ENCODE peak calls at places on chromosome 16, in five cellular contexts. C, U, T, L and Q are unnamed samples.
A peak's percentile ranks its signal among the peaks of the same experiment; 100 is the strongest.

GRCh38 chr16:68651136-68651535 is 6.0 kb downstream of the CDH3 start:
- DNase-seq in L (no peak), C (no peak), U (no peak), T (no peak), Q (no peak)

GRCh38 chr16:84223456-84223855 is 16.4 kb downstream of the KCNG4 start:
- DNase-seq in L (no peak), U (no peak), C (no peak), T (no peak), Q (no peak)

GRCh38 chr16:30637952-30638351 is 12.8 kb upstream of the PRR14 start:
- DNase-seq in U (peak; percentile 82), C (peak; percentile 75), L (peak; percentile 67), T (no peak), Q (peak; percentile 35)

GRCh38 chr16:2236362-2237075 is at the start of gene DNASE1L2:
- DNase-seq in C (no peak), U (peak; percentile 52), T (no peak), L (peak; percentile 68), Q (no peak)

GRCh38 chr16:19878760-19879159 is 5.9 kb downstream of the GPRC5B start:
- DNase-seq in U (no peak), C (no peak), T (no peak), L (no peak), Q (no peak)

GRCh38 chr16:80788016-80788415 is 16.4 kb downstream of the CDYL2 start:
- DNase-seq in L (no peak), U (no peak), C (no peak), T (no peak), Q (no peak)

GRCh38 chr16:64892843-64893242 is 229.0 kb downstream of the CDH11 start:
- DNase-seq in C (no peak), U (no peak), T (no peak), L (no peak), Q (no peak)

GRCh38 chr16:57514891-57515600 is 21.3 kb downstream of the CCDC102A start:
- DNase-seq in C (no peak), U (no peak), T (no peak), L (no peak), Q (no peak)

GRCh38 chr16:878071-878784 is 77.7 kb upstream of the GNG13 start:
- DNase-seq in U (peak; percentile 52), L (peak; percentile 53), C (no peak), T (no peak), Q (no peak)

GRCh38 chr16:5862103-5863003 is 764.8 kb upstream of the EEF2KMT start:
- DNase-seq in C (no peak), U (no peak), T (no peak), L (no peak), Q (no peak)

GRCh38 chr16:627458-628239 is 3.1 kb upstream of the WFIKKN1 start:
- DNase-seq in U (peak; percentile 68), T (no peak), C (no peak), L (no peak), Q (no peak)

GRCh38 chr16:54174201-54174600 is 112.4 kb downstream of the IRX3 start:
- DNase-seq in U (no peak), T (no peak), C (no peak), L (peak; percentile 39), Q (no peak)

GRCh38 chr16:12801511-12802042 is 2.1 kb downstream of the CPPED1 start:
- DNase-seq in C (peak; percentile 68), U (peak; percentile 39), L (no peak), T (peak; percentile 73), Q (no peak)

GRCh38 chr16:19697756-19698318 is 20.2 kb downstream of the KNOP1 start:
- DNase-seq in C (no peak), L (no peak), T (no peak), U (peak; percentile 28), Q (no peak)

GRCh38 chr16:87380875-87381274 is 2.7 kb downstream of the FBXO31 start:
- DNase-seq in C (peak; percentile 67), T (peak; percentile 19), U (no peak), L (no peak), Q (peak; percentile 3)

GRCh38 chr16:80602894-80603293 is 62.1 kb downstream of the DYNLRB2 start:
- DNase-seq in C (no peak), T (no peak), U (no peak), L (no peak), Q (no peak)

GRCh38 chr16:31464348-31464769 is 5.1 kb downstream of the ARMC5 start:
- DNase-seq in T (no peak), U (no peak), C (no peak), L (no peak), Q (no peak)

GRCh38 chr16:4015275-4015990 is 100.8 kb downstream of the ADCY9 start:
- DNase-seq in L (no peak), U (peak; percentile 76), C (peak; percentile 91), T (no peak), Q (no peak)

GRCh38 chr16:8919089-8919933 is 37.2 kb downstream of the LITAFD start:
- DNase-seq in U (no peak), C (no peak), T (no peak), L (no peak), Q (no peak)

GRCh38 chr16:67166035-67166882 is 1.7 kb downstream of the HSF4 start:
- DNase-seq in U (no peak), C (no peak), T (no peak), L (no peak), Q (no peak)

GRCh38 chr16:65662236-65662635 is 540.4 kb upstream of the CDH11 start:
- DNase-seq in T (no peak), U (no peak), C (no peak), L (no peak), Q (no peak)

GRCh38 chr16:4327782-4328579 is 12.1 kb downstream of the GLIS2 start:
- DNase-seq in L (peak; percentile 95), U (no peak), T (no peak), C (peak; percentile 86), Q (no peak)

GRCh38 chr16:73122604-73123386 is 74.9 kb upstream of the ZFHX3 start:
- DNase-seq in C (no peak), U (no peak), T (no peak), L (no peak), Q (no peak)
- TF ChIP-seq JUNB in C (no peak), U (no peak), T (no peak), L (no peak), Q (no peak)

DNA sequence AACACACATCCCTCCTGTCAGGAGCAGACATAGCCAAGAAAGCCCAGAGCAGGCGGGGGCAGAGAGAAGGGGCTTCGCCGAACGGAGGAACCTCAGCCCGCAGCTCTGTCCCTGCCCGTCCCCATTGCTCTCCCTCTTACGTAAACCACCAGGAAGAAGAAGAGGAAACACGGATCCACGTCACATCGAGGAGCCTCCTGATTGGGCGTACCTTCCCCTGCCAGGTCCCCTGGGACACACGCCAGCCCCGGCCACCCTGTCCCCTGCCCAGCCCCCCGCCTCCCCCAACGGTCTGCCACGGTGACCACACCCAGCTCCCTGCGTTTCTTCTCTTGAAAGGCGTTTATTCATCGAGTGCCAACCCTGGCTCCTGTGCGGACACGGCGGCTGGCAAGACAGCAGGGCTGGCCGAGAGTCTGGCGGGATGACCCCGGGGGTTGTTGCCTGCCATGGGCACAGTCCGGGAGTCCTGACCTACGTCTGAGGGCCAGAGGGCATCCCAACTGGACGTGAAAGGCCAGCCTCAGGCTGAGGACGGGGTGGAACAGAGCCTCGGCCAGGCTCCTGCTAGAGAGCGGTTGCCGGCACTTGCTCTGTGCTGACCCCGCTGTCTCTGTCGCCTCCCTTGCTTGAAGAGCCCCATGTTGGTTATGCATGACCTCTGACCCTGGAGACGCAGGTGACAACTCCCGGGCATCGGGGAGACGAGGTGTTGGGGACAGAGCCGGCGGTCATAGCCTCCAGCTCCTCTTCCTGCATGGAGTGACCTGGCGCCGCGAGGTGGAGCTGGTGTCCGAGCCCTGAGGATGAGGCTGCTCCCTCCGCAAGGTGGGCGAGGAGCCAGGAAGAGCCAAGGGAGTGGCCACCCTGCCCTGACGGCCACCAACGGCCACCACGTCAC is 40.6 kb upstream of the ACSF3 start:
- DNase-seq in C (peak; percentile 20), L (no peak), T (no peak), U (peak; percentile 76), Q (peak; percentile 70)
- TF ChIP-seq JUNB in C (no peak), L (no peak), T (no peak), U (no peak), Q (no peak)

GRCh38 chr16:48537909-48538745 is 71.9 kb downstream of the N4BP1 start:
- DNase-seq in T (no peak), C (no peak), L (no peak), U (no peak), Q (no peak)

GRCh38 chr16:48537275-48537674 is 72.7 kb downstream of the N4BP1 start:
- DNase-seq in C (no peak), U (no peak), L (no peak), T (no peak), Q (no peak)

GRCh38 chr16:48535369-48535787 is 74.6 kb downstream of the N4BP1 start:
- DNase-seq in L (no peak), U (no peak), C (no peak), T (no peak), Q (no peak)

GRCh38 chr16:48535831-48536599 is 74.0 kb downstream of the N4BP1 start:
- DNase-seq in L (peak; percentile 36), C (peak; percentile 21), T (peak; percentile 72), U (no peak), Q (no peak)

DNA sequence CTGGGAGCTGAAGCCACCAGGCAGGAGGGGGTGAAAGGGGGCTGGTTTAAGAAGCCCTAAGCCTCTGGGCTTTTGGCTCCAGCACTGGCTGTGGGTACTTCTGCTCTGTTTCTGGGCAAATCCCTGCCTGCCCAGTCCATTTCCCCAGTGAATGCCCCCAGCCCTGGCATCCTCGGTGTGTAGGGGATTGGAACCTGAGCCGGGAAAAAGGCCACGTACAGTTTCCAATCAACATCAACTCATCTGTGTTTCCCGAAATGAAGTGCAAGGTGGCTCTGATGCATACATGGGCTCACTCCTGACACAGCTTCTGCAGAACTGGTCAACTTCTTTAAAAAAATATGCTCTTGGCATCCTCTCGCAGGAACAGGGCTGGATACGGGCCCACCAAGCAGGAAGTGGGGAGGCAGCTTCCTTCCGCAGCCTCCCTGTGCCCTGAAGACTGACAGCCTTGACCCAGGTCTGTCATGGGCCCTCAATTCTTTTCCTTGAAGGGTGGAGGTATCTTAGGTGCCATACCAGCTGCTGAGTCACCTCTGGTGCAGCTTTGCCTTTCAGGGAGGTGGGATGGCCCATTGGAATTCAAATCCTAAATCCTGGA is 73.3 kb downstream of the N4BP1 start:
- DNase-seq in T (no peak), L (no peak), U (no peak), C (no peak), Q (no peak)
- TF ChIP-seq JUNB in T (no peak), L (no peak), U (no peak), C (no peak), Q (no peak)

DNA sequence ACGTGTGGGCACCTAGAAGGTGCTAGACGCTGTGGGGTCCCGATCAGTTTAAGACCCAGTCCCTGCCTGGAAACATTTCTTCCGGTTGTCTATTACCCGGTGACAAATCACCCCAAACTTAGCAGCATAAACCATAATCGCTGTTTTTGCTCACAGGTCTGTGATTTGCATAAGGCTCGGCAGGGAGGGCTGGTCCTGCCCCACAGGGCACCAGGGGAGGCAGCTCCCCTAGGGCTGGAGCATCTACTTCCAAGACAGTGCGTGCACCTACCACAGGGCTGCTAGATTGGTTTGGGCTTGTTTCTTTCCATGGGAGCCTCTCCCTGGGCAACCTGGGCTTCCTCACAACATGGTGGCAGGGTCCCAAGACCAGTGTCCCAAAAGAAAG is 214.5 kb upstream of the CIBAR2 start:
- DNase-seq in T (no peak), C (no peak), U (no peak), L (no peak), Q (no peak)
- TF ChIP-seq JUNB in T (no peak), C (no peak), U (no peak), L (no peak), Q (no peak)